ENCODE peak calls at places on chromosomes 6 and 20, in six cellular contexts. G is lower lobe of right lung, J is cardiac fibroblast, Y is type B pancreatic cell, F is AG10803, Q is pancreas. L is an unnamed sample.

GRCh38 chr6:56807992-56808342 is 146.9 kb upstream of the BEND6 start:
- DNase-seq in G (no peak), J (no peak), Y (no peak), F (no peak), Q (no peak), L (no peak)

GRCh38 chr6:42163941-42164340 is 9.2 kb upstream of the GUCA1A start:
- DNase-seq in G (no peak), J (no peak), Y (no peak), F (peak; percentile 82), Q (no peak), L (no peak)

GRCh38 chr6:106097368-106098231 is 11.5 kb downstream of the PRDM1 start:
- DNase-seq in G (no peak), J (peak; percentile 57), Y (no peak), F (peak; percentile 86), Q (no peak), L (no peak)

GRCh38 chr6:130426078-130426726 is 60.4 kb downstream of the TMEM200A start:
- DNase-seq in G (no peak), J (no peak), Y (no peak), F (no peak), Q (no peak), L (no peak)

GRCh38 chr6:36735110-36735971 is 37.7 kb downstream of the RAB44 start:
- DNase-seq in G (peak; percentile 71), J (peak; percentile 97), Y (no peak), F (peak; percentile 90), Q (peak; percentile 53), L (peak; percentile 85)

GRCh38 chr6:56527934-56528333 is 114.8 kb downstream of the DST start:
- DNase-seq in G (no peak), J (no peak), Y (no peak), F (no peak), Q (no peak), L (no peak)

GRCh38 chr6:21604081-21604480 is 10.5 kb downstream of the SOX4 start:
- DNase-seq in G (no peak), J (no peak), Y (no peak), F (no peak), Q (no peak), L (no peak)

GRCh38 chr6:48664850-48665249 is 553.9 kb upstream of the PTCHD4 start:
- DNase-seq in G (no peak), J (no peak), Y (no peak), F (peak; percentile 1), Q (no peak), L (no peak)

GRCh38 chr6:43926644-43927524 is 156.9 kb downstream of the VEGFA start:
- DNase-seq in G (peak; percentile 57), J (peak; percentile 95), Y (no peak), F (peak; percentile 98), Q (peak; percentile 67), L (no peak)

GRCh38 chr20:62527781-62528180 is 52.0 kb upstream of the GATA5 start:
- DNase-seq in G (no peak), J (no peak), Y (no peak), F (no peak), Q (no peak), L (no peak)

GRCh38 chr20:62528983-62529891 is 53.4 kb upstream of the GATA5 start:
- DNase-seq in G (no peak), J (no peak), Y (no peak), F (no peak), Q (no peak), L (no peak)

GRCh38 chr20:62531046-62531838 is 55.4 kb upstream of the GATA5 start:
- DNase-seq in G (no peak), J (no peak), Y (no peak), F (no peak), Q (no peak), L (no peak)

GRCh38 chr20:62530643-62531032 is 54.8 kb upstream of the GATA5 start:
- DNase-seq in G (no peak), J (no peak), Y (no peak), F (no peak), Q (no peak), L (no peak)

GRCh38 chr20:62529916-62530642 is 54.3 kb upstream of the GATA5 start:
- DNase-seq in G (no peak), J (no peak), Y (no peak), F (no peak), Q (no peak), L (no peak)
- TF ChIP-seq CTCF in G (no peak), J (no peak), Y (no peak), F (no peak), Q (no peak), L (no peak)

GRCh38 chr6:149089508-149089907 is 228.0 kb upstream of the TAB2 start:
- DNase-seq in G (no peak), J (no peak), Y (no peak), F (no peak), Q (no peak), L (no peak)
- TF ChIP-seq CTCF in G (no peak), J (no peak), Y (no peak), F (no peak), Q (no peak), L (no peak)

GRCh38 chr20:50456452-50457324 is 53.5 kb upstream of the PTPN1 start:
- DNase-seq in G (no peak), J (no peak), Y (no peak), F (no peak), Q (no peak), L (no peak)
- TF ChIP-seq CTCF in G (no peak), J (peak; percentile 6), Y (no peak), F (no peak), Q (no peak), L (no peak)

GRCh38 chr6:31546962-31547726 is at the start of gene NFKBIL1:
- DNase-seq in G (peak; percentile 95), J (peak; percentile 99), Y (peak; percentile 89), F (peak; percentile 98), Q (peak; percentile 95), L (peak; percentile 95)

GRCh38 chr6:31545291-31545690 is 1.1 kb downstream of the ATP6V1G2 start:
- DNase-seq in G (no peak), J (no peak), Y (no peak), F (no peak), Q (no peak), L (no peak)

GRCh38 chr6:31547727-31548422 is 467 bp downstream of the NFKBIL1 start:
- DNase-seq in G (peak; percentile 53), J (no peak), Y (no peak), F (no peak), Q (no peak), L (peak; percentile 57)

GRCh38 chr6:31544676-31545075 is 1.7 kb downstream of the ATP6V1G2 start:
- DNase-seq in G (no peak), J (no peak), Y (no peak), F (no peak), Q (no peak), L (no peak)

DNA sequence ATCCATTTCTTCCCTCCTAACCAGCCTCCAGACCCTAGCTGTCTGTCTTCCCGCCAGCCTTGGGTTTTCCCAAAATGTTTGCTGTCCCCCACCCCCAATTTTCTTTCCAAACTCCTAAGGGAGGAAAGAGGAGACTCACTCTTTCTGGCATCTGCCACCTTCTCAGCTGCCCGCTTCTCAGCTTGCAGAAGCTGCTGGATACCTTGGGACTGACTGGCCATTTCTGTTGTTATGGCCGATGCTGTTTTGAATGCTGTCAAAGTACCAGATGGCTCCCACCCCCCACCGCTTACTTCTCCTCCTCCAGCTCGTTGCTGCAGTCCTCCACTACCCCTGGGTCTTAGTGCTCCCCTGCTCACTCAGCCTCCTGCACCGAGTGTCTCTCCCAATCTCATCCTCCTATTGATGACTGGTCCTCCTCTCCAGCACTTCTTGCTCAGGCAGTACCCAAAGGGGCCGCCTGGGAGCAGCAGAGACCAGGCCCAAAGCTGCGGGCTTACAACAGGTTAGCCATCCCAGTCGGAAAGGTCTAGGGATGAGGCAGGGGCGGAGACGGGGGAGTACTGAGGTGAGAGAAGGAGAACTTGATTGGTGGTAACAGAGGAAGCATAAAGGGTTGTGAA is at the start of gene ATP6V1G2:
- DNase-seq in G (peak; percentile 88), J (peak; percentile 94), Y (peak; percentile 92), F (peak; percentile 91), Q (peak; percentile 82), L (peak; percentile 88)
- TF ChIP-seq CTCF in G (peak; percentile 92), J (peak; percentile 100), Y (peak; percentile 94), F (peak; percentile 98), Q (peak; percentile 91), L (peak; percentile 94)

GRCh38 chr6:141313986-141314385 is 818.7 kb upstream of the GJE1 start:
- DNase-seq in G (no peak), J (no peak), Y (no peak), F (no peak), Q (no peak), L (no peak)
- TF ChIP-seq CTCF in G (no peak), J (no peak), Y (no peak), F (no peak), Q (no peak), L (no peak)

DNA sequence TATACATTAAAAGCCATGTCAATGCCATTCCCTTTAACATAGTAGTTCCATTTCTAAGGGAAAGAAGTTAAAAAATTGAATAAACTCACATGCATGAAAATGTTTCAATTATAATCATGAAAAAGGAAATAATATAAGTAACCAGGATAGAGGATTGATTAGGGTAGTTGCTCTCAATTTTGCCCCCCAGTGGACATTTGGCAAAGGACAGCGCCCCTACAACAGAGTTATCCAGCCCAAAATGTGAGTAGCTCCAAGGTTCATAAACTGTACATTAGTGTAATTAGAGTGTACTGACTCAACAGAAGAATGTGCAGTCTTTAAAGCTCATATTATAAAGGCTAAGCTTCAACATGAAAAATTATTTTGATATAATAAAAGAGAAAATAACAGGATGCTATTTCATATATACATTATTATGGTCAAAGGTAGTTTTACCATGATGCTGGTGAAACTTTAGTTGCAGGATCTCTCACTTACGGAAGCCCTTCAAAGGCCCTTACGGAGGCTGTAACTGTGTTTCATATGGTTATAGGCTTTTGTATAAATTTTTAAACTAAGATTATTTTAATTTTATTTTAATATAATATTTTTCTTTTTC is 403.4 kb downstream of the PLCB1 start:
- DNase-seq in G (no peak), J (peak; percentile 26), Y (no peak), F (peak; percentile 4), Q (no peak), L (no peak)
- TF ChIP-seq CTCF in G (peak; percentile 36), J (peak; percentile 68), Y (peak; percentile 77), F (peak; percentile 65), Q (no peak), L (peak; percentile 20)